ENCODE peak calls at places on chromosomes 1 and 21, in five cellular contexts. One of them, this sample, is unnamed.

GRCh38 chr1:155013632-155014031 is 11.0 kb downstream of the ZBTB7B start:
- DNase-seq in lower lobe of right lung: no peak
- DNase-seq in bronchial epithelial cell: no peak
- DNase-seq in colonic mucosa: peak; percentile 38
- DNase-seq in mammary epithelial cell: no peak
- DNase-seq in this sample: peak; percentile 51

GRCh38 chr1:214192825-214193643 is 87.9 kb upstream of the SMYD2 start:
- DNase-seq in mammary epithelial cell: no peak
- DNase-seq in bronchial epithelial cell: no peak
- DNase-seq in lower lobe of right lung: no peak
- DNase-seq in colonic mucosa: no peak
- DNase-seq in this sample: no peak

GRCh38 chr1:38292969-38293368 is 246.4 kb upstream of the POU3F1 start:
- DNase-seq in lower lobe of right lung: no peak
- DNase-seq in bronchial epithelial cell: no peak
- DNase-seq in colonic mucosa: no peak
- DNase-seq in mammary epithelial cell: no peak
- DNase-seq in this sample: no peak

GRCh38 chr1:241950390-241950789 is 7.2 kb upstream of the BECN2 start:
- DNase-seq in lower lobe of right lung: no peak
- DNase-seq in bronchial epithelial cell: no peak
- DNase-seq in mammary epithelial cell: peak; percentile 50
- DNase-seq in colonic mucosa: no peak
- DNase-seq in this sample: no peak

GRCh38 chr1:153531638-153532037 is 4.2 kb downstream of the S100A6 start:
- DNase-seq in lower lobe of right lung: no peak
- DNase-seq in mammary epithelial cell: no peak
- DNase-seq in bronchial epithelial cell: no peak
- DNase-seq in colonic mucosa: no peak
- DNase-seq in this sample: no peak

GRCh38 chr1:15948091-15948591 is 27.8 kb downstream of the ZBTB17 start:
- DNase-seq in colonic mucosa: no peak
- DNase-seq in lower lobe of right lung: no peak
- DNase-seq in mammary epithelial cell: no peak
- DNase-seq in bronchial epithelial cell: no peak
- DNase-seq in this sample: no peak

GRCh38 chr1:35544976-35545375 is 12.2 kb downstream of the KIAA0319L start:
- DNase-seq in lower lobe of right lung: no peak
- DNase-seq in colonic mucosa: no peak
- DNase-seq in bronchial epithelial cell: no peak
- DNase-seq in mammary epithelial cell: no peak
- DNase-seq in this sample: no peak

GRCh38 chr1:30371888-30372791 is 351.2 kb downstream of the MATN1 start:
- DNase-seq in lower lobe of right lung: no peak
- DNase-seq in bronchial epithelial cell: no peak
- DNase-seq in mammary epithelial cell: no peak
- DNase-seq in colonic mucosa: no peak
- DNase-seq in this sample: peak; percentile 32

GRCh38 chr1:19613075-19613748 is 30.9 kb upstream of the NBL1 start:
- DNase-seq in bronchial epithelial cell: no peak
- DNase-seq in colonic mucosa: peak; percentile 68
- DNase-seq in mammary epithelial cell: no peak
- DNase-seq in lower lobe of right lung: no peak
- DNase-seq in this sample: no peak

GRCh38 chr1:5559078-5559477 is 433.1 kb downstream of the NPHP4 start:
- DNase-seq in mammary epithelial cell: no peak
- DNase-seq in lower lobe of right lung: no peak
- DNase-seq in bronchial epithelial cell: no peak
- DNase-seq in colonic mucosa: no peak
- DNase-seq in this sample: no peak

GRCh38 chr1:229972600-229973296 is 94.3 kb upstream of the GALNT2 start:
- DNase-seq in mammary epithelial cell: no peak
- DNase-seq in lower lobe of right lung: no peak
- DNase-seq in bronchial epithelial cell: no peak
- DNase-seq in colonic mucosa: no peak
- DNase-seq in this sample: no peak

GRCh38 chr1:65832296-65832695 is 39.6 kb downstream of the PDE4B start:
- DNase-seq in colonic mucosa: no peak
- DNase-seq in lower lobe of right lung: no peak
- DNase-seq in bronchial epithelial cell: no peak
- DNase-seq in mammary epithelial cell: no peak
- DNase-seq in this sample: no peak

GRCh38 chr1:32876341-32877210 is 5.9 kb upstream of the FNDC5 start:
- DNase-seq in bronchial epithelial cell: peak; percentile 29
- DNase-seq in colonic mucosa: peak; percentile 68
- DNase-seq in mammary epithelial cell: no peak
- DNase-seq in lower lobe of right lung: peak; percentile 84
- DNase-seq in this sample: no peak

GRCh38 chr1:43455205-43455889 is 1.6 kb upstream of the HYI start:
- DNase-seq in mammary epithelial cell: no peak
- DNase-seq in colonic mucosa: peak; percentile 52
- DNase-seq in lower lobe of right lung: no peak
- DNase-seq in bronchial epithelial cell: no peak
- DNase-seq in this sample: no peak

GRCh38 chr1:192588546-192588945 is 13.0 kb downstream of the RGS1 start:
- DNase-seq in colonic mucosa: no peak
- DNase-seq in bronchial epithelial cell: no peak
- DNase-seq in mammary epithelial cell: no peak
- DNase-seq in lower lobe of right lung: no peak
- DNase-seq in this sample: no peak

GRCh38 chr1:48048064-48048463 is 50.9 kb upstream of the TRABD2B start:
- DNase-seq in lower lobe of right lung: no peak
- DNase-seq in colonic mucosa: no peak
- DNase-seq in mammary epithelial cell: peak; percentile 79
- DNase-seq in bronchial epithelial cell: peak; percentile 65
- DNase-seq in this sample: no peak

GRCh38 chr1:204924013-204924759 is 53.5 kb downstream of the NFASC start:
- DNase-seq in colonic mucosa: no peak
- DNase-seq in lower lobe of right lung: no peak
- DNase-seq in mammary epithelial cell: no peak
- DNase-seq in bronchial epithelial cell: peak; percentile 14
- DNase-seq in this sample: no peak

GRCh38 chr21:44527983-44528633 is 11.9 kb downstream of the KRTAP10-1 start:
- DNase-seq in lower lobe of right lung: peak; percentile 34
- DNase-seq in colonic mucosa: no peak
- DNase-seq in mammary epithelial cell: no peak
- DNase-seq in bronchial epithelial cell: no peak
- DNase-seq in this sample: peak; percentile 59

GRCh38 chr1:207362962-207363858 is 41.7 kb downstream of the CD55 start:
- DNase-seq in colonic mucosa: no peak
- DNase-seq in mammary epithelial cell: peak; percentile 15
- DNase-seq in lower lobe of right lung: no peak
- DNase-seq in bronchial epithelial cell: peak; percentile 45
- DNase-seq in this sample: no peak

GRCh38 chr1:160136121-160136925 is 15.1 kb upstream of the ATP1A4 start:
- DNase-seq in bronchial epithelial cell: no peak
- DNase-seq in colonic mucosa: no peak
- DNase-seq in lower lobe of right lung: no peak
- DNase-seq in mammary epithelial cell: no peak
- DNase-seq in this sample: no peak

GRCh38 chr1:53822931-53823330 is 15.2 kb downstream of the NDC1 start:
- DNase-seq in bronchial epithelial cell: no peak
- DNase-seq in colonic mucosa: no peak
- DNase-seq in mammary epithelial cell: no peak
- DNase-seq in lower lobe of right lung: no peak
- DNase-seq in this sample: no peak

GRCh38 chr1:154878371-154879355 is 8.6 kb upstream of the KCNN3 start:
- DNase-seq in bronchial epithelial cell: peak; percentile 33
- DNase-seq in mammary epithelial cell: peak; percentile 36
- DNase-seq in lower lobe of right lung: peak; percentile 85
- DNase-seq in colonic mucosa: peak; percentile 76
- DNase-seq in this sample: no peak

GRCh38 chr1:48019714-48020315 is 22.6 kb upstream of the TRABD2B start:
- DNase-seq in colonic mucosa: peak; percentile 26
- DNase-seq in mammary epithelial cell: peak; percentile 60
- DNase-seq in lower lobe of right lung: peak; percentile 53
- DNase-seq in bronchial epithelial cell: peak; percentile 53
- DNase-seq in this sample: no peak

GRCh38 chr1:160309183-160309535 is 24.2 kb upstream of the PEX19 start:
- DNase-seq in mammary epithelial cell: peak; percentile 11
- DNase-seq in colonic mucosa: no peak
- DNase-seq in lower lobe of right lung: no peak
- DNase-seq in bronchial epithelial cell: peak; percentile 10
- DNase-seq in this sample: no peak

GRCh38 chr1:204259196-204259595 is 45.4 kb upstream of the GOLT1A start:
- DNase-seq in colonic mucosa: no peak
- DNase-seq in lower lobe of right lung: no peak
- DNase-seq in bronchial epithelial cell: no peak
- DNase-seq in mammary epithelial cell: no peak
- DNase-seq in this sample: no peak

GRCh38 chr1:41533016-41533730 is 48.7 kb upstream of the EDN2 start:
- DNase-seq in colonic mucosa: no peak
- DNase-seq in lower lobe of right lung: peak; percentile 28
- DNase-seq in bronchial epithelial cell: no peak
- DNase-seq in mammary epithelial cell: no peak
- DNase-seq in this sample: peak; percentile 27

GRCh38 chr1:221459558-221459957 is 282.3 kb downstream of the DUSP10 start:
- DNase-seq in lower lobe of right lung: no peak
- DNase-seq in colonic mucosa: no peak
- DNase-seq in bronchial epithelial cell: no peak
- DNase-seq in mammary epithelial cell: no peak
- DNase-seq in this sample: no peak

GRCh38 chr1:228417471-228418203 is 976 bp upstream of the TRIM17 start:
- DNase-seq in mammary epithelial cell: peak; percentile 83
- DNase-seq in colonic mucosa: no peak
- DNase-seq in bronchial epithelial cell: peak; percentile 92
- DNase-seq in lower lobe of right lung: no peak
- DNase-seq in this sample: no peak

GRCh38 chr1:2290595-2291510 is 62.7 kb downstream of the SKI start:
- DNase-seq in lower lobe of right lung: peak; percentile 89
- DNase-seq in mammary epithelial cell: peak; percentile 94
- DNase-seq in bronchial epithelial cell: peak; percentile 83
- DNase-seq in colonic mucosa: peak; percentile 71
- DNase-seq in this sample: peak; percentile 88

GRCh38 chr1:16979475-16980327 is 719 bp downstream of the MFAP2 start:
- DNase-seq in bronchial epithelial cell: no peak
- DNase-seq in mammary epithelial cell: no peak
- DNase-seq in colonic mucosa: no peak
- DNase-seq in lower lobe of right lung: no peak
- DNase-seq in this sample: no peak

GRCh38 chr1:18661404-18662285 is 31.0 kb downstream of the PAX7 start:
- DNase-seq in bronchial epithelial cell: no peak
- DNase-seq in mammary epithelial cell: no peak
- DNase-seq in colonic mucosa: no peak
- DNase-seq in lower lobe of right lung: no peak
- DNase-seq in this sample: no peak

GRCh38 chr1:196355206-196355786 is 252.9 kb downstream of the KCNT2 start:
- DNase-seq in mammary epithelial cell: no peak
- DNase-seq in lower lobe of right lung: no peak
- DNase-seq in colonic mucosa: no peak
- DNase-seq in bronchial epithelial cell: peak; percentile 37
- DNase-seq in this sample: no peak

GRCh38 chr1:18556364-18556763 is 74.3 kb upstream of the PAX7 start:
- DNase-seq in mammary epithelial cell: no peak
- DNase-seq in lower lobe of right lung: no peak
- DNase-seq in colonic mucosa: no peak
- DNase-seq in bronchial epithelial cell: peak; percentile 21
- DNase-seq in this sample: no peak

DNA sequence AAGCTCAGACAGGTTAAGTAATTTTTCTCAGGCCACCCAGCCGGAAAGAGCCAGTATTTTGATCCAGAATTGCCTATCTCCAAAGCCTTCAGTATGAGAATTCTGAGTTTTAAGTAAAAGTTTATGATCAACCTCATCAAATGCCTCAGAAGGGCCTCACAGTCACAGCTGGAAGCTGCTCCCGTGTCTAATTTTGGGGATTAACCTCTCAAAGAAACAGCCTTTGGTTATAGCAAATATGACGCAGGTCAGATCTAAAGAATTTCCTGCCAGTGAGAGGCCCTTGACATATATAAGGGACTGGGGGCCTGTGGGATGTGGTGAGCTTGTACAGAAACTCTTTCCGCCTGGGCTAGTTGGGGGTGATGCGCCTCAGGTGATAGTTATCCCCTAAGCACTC is 2.3 kb downstream of the EXTL1 start:
- DNase-seq in bronchial epithelial cell: no peak
- DNase-seq in lower lobe of right lung: no peak
- DNase-seq in colonic mucosa: no peak
- DNase-seq in mammary epithelial cell: no peak
- DNase-seq in this sample: no peak
- H3K4me3 ChIP-seq in bronchial epithelial cell: no peak overlapping the region
- H3K4me3 ChIP-seq in lower lobe of right lung: no peak overlapping the region
- H3K4me3 ChIP-seq in colonic mucosa: no peak overlapping the region
- H3K4me3 ChIP-seq in mammary epithelial cell: no peak overlapping the region
- H3K4me3 ChIP-seq in this sample: no peak overlapping the region

DNA sequence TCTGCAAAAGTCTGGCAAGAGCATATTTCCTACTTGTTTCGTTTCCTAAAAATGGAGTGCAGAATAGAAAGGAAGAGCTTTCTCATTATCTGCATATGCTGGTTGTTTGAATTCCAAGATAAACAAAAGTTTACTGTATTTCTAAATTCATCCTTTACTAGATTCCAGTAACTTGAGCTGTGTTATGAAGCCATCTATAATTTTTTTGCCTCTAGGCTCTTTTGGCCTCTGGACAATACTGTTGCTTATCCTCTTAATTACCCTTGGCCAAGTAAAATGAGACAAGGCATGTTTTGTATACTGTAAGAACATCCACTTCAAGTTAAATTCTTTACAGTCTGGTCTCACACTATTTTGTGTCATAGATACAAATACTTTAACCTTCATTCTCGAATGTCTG is 45.6 kb upstream of the HFM1 start:
- DNase-seq in mammary epithelial cell: no peak
- DNase-seq in lower lobe of right lung: no peak
- DNase-seq in bronchial epithelial cell: no peak
- DNase-seq in colonic mucosa: no peak
- DNase-seq in this sample: no peak
- H3K4me3 ChIP-seq in mammary epithelial cell: no peak overlapping the region
- H3K4me3 ChIP-seq in lower lobe of right lung: no peak overlapping the region
- H3K4me3 ChIP-seq in bronchial epithelial cell: no peak overlapping the region
- H3K4me3 ChIP-seq in colonic mucosa: no peak overlapping the region
- H3K4me3 ChIP-seq in this sample: no peak overlapping the region

GRCh38 chr1:165298081-165298820 is 58.3 kb downstream of the LMX1A start:
- DNase-seq in bronchial epithelial cell: no peak
- DNase-seq in colonic mucosa: no peak
- DNase-seq in mammary epithelial cell: no peak
- DNase-seq in lower lobe of right lung: no peak
- DNase-seq in this sample: no peak

DNA sequence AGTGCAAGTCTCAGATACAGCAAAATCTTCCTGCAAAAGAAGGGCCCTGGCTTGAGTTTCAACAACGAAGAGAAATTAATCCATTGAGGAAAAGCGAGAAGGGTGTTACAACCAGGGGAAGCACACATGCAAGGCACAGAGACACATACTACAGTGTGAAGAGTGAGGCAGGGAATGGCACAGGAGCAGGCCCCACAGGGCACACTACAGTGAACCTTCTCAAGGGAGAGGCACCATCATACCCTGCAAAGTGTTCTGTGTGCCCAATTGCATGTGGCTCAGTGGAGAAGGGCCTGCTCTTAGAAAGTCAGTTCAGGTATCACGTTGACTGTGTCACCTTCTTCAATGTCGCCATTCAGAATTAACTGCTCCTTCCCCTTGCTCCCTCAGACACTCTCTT is 60.3 kb downstream of the LMX1A start:
- DNase-seq in mammary epithelial cell: no peak
- DNase-seq in bronchial epithelial cell: no peak
- DNase-seq in lower lobe of right lung: no peak
- DNase-seq in colonic mucosa: no peak
- DNase-seq in this sample: no peak
- H3K4me3 ChIP-seq in mammary epithelial cell: no peak overlapping the region
- H3K4me3 ChIP-seq in bronchial epithelial cell: no peak overlapping the region
- H3K4me3 ChIP-seq in lower lobe of right lung: no peak overlapping the region
- H3K4me3 ChIP-seq in colonic mucosa: no peak overlapping the region
- H3K4me3 ChIP-seq in this sample: no peak overlapping the region

GRCh38 chr1:61043010-61043820 is 39.1 kb upstream of the NFIA start:
- DNase-seq in bronchial epithelial cell: peak; percentile 46
- DNase-seq in lower lobe of right lung: peak; percentile 93
- DNase-seq in colonic mucosa: peak; percentile 93
- DNase-seq in mammary epithelial cell: peak; percentile 62
- DNase-seq in this sample: peak; percentile 79
- H3K4me3 ChIP-seq in bronchial epithelial cell: peak overlapping the region; percentile 50
- H3K4me3 ChIP-seq in lower lobe of right lung: peak overlapping the region; percentile 60
- H3K4me3 ChIP-seq in colonic mucosa: peak overlapping the region; percentile 22
- H3K4me3 ChIP-seq in mammary epithelial cell: peak overlapping the region; percentile 56
- H3K4me3 ChIP-seq in this sample: peak overlapping the region; percentile 28

This sample was measured in RWPE2.